ENCODE peak calls at places on chromosomes 7 and 10, in four cellular contexts. E is BE2C, H is foreskin fibroblast, A is heart right ventricle. F is an unnamed sample.

GRCh38 chr7:51702673-51703072 is 386.1 kb upstream of the COBL start:
- DNase-seq in E (no peak), H (no peak), A (no peak), F (no peak)

GRCh38 chr7:151725844-151726770 is 150.8 kb downstream of the PRKAG2 start:
- DNase-seq in E (no peak), H (no peak), A (no peak), F (no peak)

GRCh38 chr7:9890092-9890491 is 1083.6 kb upstream of the PHF14 start:
- DNase-seq in E (peak), H (no peak), A (no peak), F (no peak)

GRCh38 chr10:112375721-112376577 is 2.0 kb downstream of the ACSL5 start:
- DNase-seq in E (no peak), H (no peak), A (peak), F (peak)

GRCh38 chr10:100696477-100696901 is 48.9 kb upstream of the PAX2 start:
- DNase-seq in E (no peak), H (no peak), A (no peak), F (peak)

GRCh38 chr10:89332092-89332633 is 4.4 kb downstream of the IFIT3 start:
- DNase-seq in E (no peak), H (peak), A (peak), F (peak)

GRCh38 chr10:5506751-5507648 is 7.6 kb upstream of the CALML5 start:
- DNase-seq in E (no peak), H (no peak), A (no peak), F (no peak)

GRCh38 chr7:28957822-28958234 is 302 bp downstream of the TRIL start:
- DNase-seq in E (peak), H (no peak), A (no peak), F (no peak)

GRCh38 chr7:11749629-11750028 is 82.4 kb downstream of the THSD7A start:
- DNase-seq in E (no peak), H (no peak), A (no peak), F (no peak)

GRCh38 chr7:11748884-11749283 is 83.1 kb downstream of the THSD7A start:
- DNase-seq in E (peak), H (no peak), A (no peak), F (peak)

GRCh38 chr7:11751807-11752389 is 80.1 kb downstream of the THSD7A start:
- DNase-seq in E (no peak), H (no peak), A (no peak), F (no peak)

GRCh38 chr7:11751315-11751714 is 80.7 kb downstream of the THSD7A start:
- DNase-seq in E (no peak), H (no peak), A (no peak), F (no peak)

GRCh38 chr7:11750191-11750590 is 81.8 kb downstream of the THSD7A start:
- DNase-seq in E (no peak), H (no peak), A (no peak), F (no peak)
- TF ChIP-seq CTCF in E (no peak), H (no peak), A (no peak), F (no peak)

GRCh38 chr7:100192951-100193350 is 15.2 kb downstream of the STAG3 start:
- DNase-seq in E (no peak), H (no peak), A (no peak), F (no peak)

GRCh38 chr7:100191775-100192174 is 14.1 kb downstream of the STAG3 start:
- DNase-seq in E (no peak), H (peak), A (no peak), F (no peak)

GRCh38 chr7:100190059-100190711 is 12.5 kb downstream of the STAG3 start:
- DNase-seq in E (no peak), H (peak), A (no peak), F (no peak)

GRCh38 chr7:100189061-100189460 is 11.3 kb downstream of the STAG3 start:
- DNase-seq in E (no peak), H (no peak), A (no peak), F (no peak)
- TF ChIP-seq CTCF in E (peak), H (no peak), A (no peak), F (no peak)

GRCh38 chr10:86591436-86591835 is 62.9 kb upstream of the OPN4 start:
- DNase-seq in E (no peak), H (no peak), A (no peak), F (no peak)

GRCh38 chr10:86596266-86596665 is 58.1 kb upstream of the OPN4 start:
- DNase-seq in E (no peak), H (peak), A (no peak), F (no peak)

GRCh38 chr10:86595496-86595895 is 58.9 kb upstream of the OPN4 start:
- DNase-seq in E (no peak), H (no peak), A (no peak), F (no peak)

GRCh38 chr10:86594535-86594934 is 59.8 kb upstream of the OPN4 start:
- DNase-seq in E (no peak), H (peak), A (no peak), F (no peak)

DNA sequence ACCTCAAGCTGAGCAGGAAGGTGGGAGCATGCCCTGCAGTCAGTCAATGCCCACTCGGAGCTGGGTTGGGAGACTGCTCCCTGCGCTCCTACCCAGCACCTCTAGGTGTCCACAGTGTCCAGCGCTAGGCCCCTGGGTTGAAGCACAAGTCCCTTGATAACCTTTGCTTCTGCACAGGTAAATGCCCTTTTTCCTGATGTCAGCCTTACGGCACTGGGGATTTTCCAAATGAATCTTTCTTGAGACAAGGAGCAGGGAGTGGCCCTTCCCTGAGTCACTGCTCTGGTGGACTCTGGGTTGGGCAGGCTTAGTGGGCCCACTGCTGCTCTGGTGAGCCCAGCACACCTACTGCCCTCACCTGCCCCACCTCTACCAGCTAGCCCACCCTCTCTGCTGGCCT is 61.9 kb upstream of the OPN4 start:
- DNase-seq in E (no peak), H (no peak), A (no peak), F (no peak)
- TF ChIP-seq CTCF in E (peak), H (no peak), A (no peak), F (no peak)

DNA sequence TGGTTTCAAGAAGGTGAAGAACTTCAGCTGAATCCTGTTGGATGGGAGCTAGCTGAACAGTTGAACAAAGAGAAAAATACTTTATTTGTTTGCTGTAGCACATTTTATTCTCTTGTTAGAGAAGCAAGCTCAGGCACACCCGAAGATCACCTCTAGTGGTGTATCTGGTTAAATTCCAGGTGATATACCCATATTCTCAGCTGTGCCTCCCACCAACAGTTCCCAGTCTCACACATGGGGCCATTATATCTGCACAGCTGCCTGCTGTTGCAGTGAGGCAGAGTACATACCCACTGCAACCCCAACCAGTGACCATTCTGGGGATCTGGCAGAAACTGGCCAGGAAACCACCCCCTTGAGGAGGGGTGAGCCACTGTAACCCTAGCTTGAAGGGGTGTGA is 9.2 kb downstream of the BTAF1 start:
- DNase-seq in E (no peak), H (no peak), A (no peak), F (no peak)
- TF ChIP-seq CTCF in E (no peak), H (no peak), A (no peak), F (no peak)

DNA sequence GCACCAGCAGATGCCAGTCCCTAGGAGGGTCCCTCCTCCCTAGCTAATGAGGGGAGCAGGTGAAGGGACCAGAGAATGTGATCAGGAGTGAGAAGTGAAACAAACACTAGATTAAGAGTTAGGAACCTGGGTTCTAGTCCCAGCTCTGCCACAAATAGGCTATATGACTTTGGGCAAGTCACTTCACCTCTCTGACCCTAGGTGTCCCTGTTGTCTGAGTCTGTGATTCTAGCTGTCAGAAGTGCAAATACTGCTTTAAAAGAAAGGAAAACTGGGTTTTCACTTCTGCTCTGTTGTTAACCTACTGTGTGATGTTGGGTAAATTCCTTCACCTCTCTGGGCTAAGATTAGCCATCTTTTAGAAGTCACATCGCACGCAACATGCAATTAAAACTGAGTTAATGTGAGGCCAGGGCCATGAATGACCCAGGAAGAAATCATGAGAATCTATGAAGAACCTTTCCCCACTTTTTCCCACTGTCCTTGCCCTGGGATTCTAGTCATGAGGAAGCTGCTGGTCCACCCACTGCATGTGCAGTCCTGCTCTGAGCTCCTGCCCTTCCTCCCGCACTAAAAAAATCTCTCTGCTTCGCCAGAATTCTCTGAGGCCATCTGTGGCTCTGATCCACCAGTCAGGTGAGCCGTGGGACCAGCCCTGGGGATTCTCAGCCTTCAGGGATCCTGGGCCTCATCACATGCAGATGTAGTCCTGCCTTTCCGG is 181.8 kb downstream of the PLXNA4 start:
- DNase-seq in E (peak), H (no peak), A (no peak), F (peak)
- TF ChIP-seq CTCF in E (peak), H (peak), A (no peak), F (peak)

GRCh38 chr10:109968954-109969644 is 38.7 kb upstream of the ADD3 start:
- DNase-seq in E (no peak), H (no peak), A (no peak), F (no peak)
- TF ChIP-seq CTCF in E (no peak), H (no peak), A (no peak), F (no peak)

DNA sequence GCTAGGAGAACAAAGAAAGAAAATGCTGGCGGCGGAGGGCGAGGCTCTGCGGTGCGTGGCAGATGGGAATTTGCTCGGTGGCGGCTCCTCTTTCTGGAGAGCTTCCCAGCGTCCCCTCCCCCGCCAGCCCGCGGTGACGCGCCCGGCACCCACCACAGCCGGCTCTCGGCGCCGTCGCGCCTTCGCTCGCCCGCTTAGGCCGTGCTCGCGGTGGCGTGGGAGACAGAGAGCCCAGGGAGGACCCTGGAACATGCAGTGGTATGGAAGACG is 609 bp upstream of the CSGALNACT2 start:
- DNase-seq in E (peak), H (peak), A (peak), F (peak)
- TF ChIP-seq CTCF in E (no peak), H (no peak), A (no peak), F (no peak)

GRCh38 chr10:11147723-11148122 is 130.1 kb downstream of the CELF2 start:
- DNase-seq in E (no peak), H (no peak), A (no peak), F (peak)
- TF ChIP-seq CTCF in E (no peak), H (no peak), A (no peak), F (no peak)

GRCh38 chr7:148503900-148504487 is 86.6 kb upstream of the C7orf33 start:
- DNase-seq in E (no peak), H (peak), A (no peak), F (no peak)
- TF ChIP-seq CTCF in E (peak), H (peak), A (peak), F (peak)

GRCh38 chr10:71613877-71614276 is 105.7 kb downstream of the C10orf105 start:
- DNase-seq in E (no peak), H (no peak), A (no peak), F (no peak)
- TF ChIP-seq CTCF in E (no peak), H (no peak), A (no peak), F (no peak)

F was measured in activated CD8-positive, alpha-beta T cell treated with anti-CD3 and anti-CD28 coated beads for 36 hours.